ENCODE peak calls at places on chromosomes 7 and 10, in seven cellular contexts. D is A549; V is CD4-positive, CD25-positive, alpha-beta regulatory T cell; S is A673; C is AG04450; O is mammary epithelial cell; K is cardiac muscle cell. J is an unnamed sample.
A peak's percentile ranks its signal among the peaks of the same experiment; 100 is the strongest.

GRCh38 chr10:18216482-18216881 is 76.3 kb downstream of the CACNB2 start:
- DNase-seq in D (peak; percentile 11), V (no peak), S (peak; percentile 71), C (no peak), O (no peak), K (peak; percentile 53), J (no peak)

GRCh38 chr10:62831346-62831745 is 15.2 kb upstream of the EGR2 start:
- DNase-seq in D (no peak), V (no peak), S (no peak), C (peak; percentile 37), O (peak; percentile 67), K (peak; percentile 89), J (no peak)

GRCh38 chr7:95840953-95841950 is 68.9 kb downstream of the DYNC1I1 start:
- DNase-seq in D (peak; percentile 18), V (no peak), S (peak; percentile 50), C (no peak), O (no peak), K (no peak), J (no peak)

GRCh38 chr7:45917658-45918057 is 3.4 kb downstream of the IGFBP3 start:
- DNase-seq in D (peak; percentile 69), V (peak; percentile 25), S (peak; percentile 78), C (no peak), O (peak; percentile 35), K (peak; percentile 80), J (peak; percentile 84)

GRCh38 chr7:40746841-40747556 is 612.2 kb downstream of the SUGCT start:
- DNase-seq in D (no peak), V (no peak), S (no peak), C (no peak), O (no peak), K (no peak), J (no peak)

GRCh38 chr10:96509017-96509641 is 4.6 kb downstream of the TLL2 start:
- DNase-seq in D (no peak), V (no peak), S (peak; percentile 61), C (no peak), O (peak; percentile 72), K (peak; percentile 16), J (no peak)

GRCh38 chr7:83486957-83487356 is 162.0 kb downstream of the SEMA3E start:
- DNase-seq in D (no peak), V (no peak), S (no peak), C (no peak), O (peak; percentile 44), K (no peak), J (no peak)

GRCh38 chr7:102272075-102272916 is 14.4 kb upstream of the SH2B2 start:
- DNase-seq in D (peak; percentile 81), V (peak; percentile 58), S (peak; percentile 73), C (peak; percentile 41), O (peak; percentile 66), K (peak; percentile 81), J (peak; percentile 90)

GRCh38 chr10:31090894-31091607 is 59.4 kb upstream of the ZNF438 start:
- DNase-seq in D (no peak), V (no peak), S (no peak), C (no peak), O (no peak), K (peak; percentile 88), J (no peak)

GRCh38 chr7:108246227-108246837 is 116.2 kb upstream of the LAMB4 start:
- DNase-seq in D (peak; percentile 98), V (no peak), S (no peak), C (peak; percentile 70), O (peak; percentile 98), K (peak; percentile 88), J (no peak)

GRCh38 chr7:106110238-106110560 is 1.9 kb downstream of the SYPL1 start:
- DNase-seq in D (no peak), V (no peak), S (peak; percentile 20), C (no peak), O (peak; percentile 20), K (peak; percentile 20), J (no peak)

GRCh38 chr10:29804025-29804852 is 169.5 kb upstream of the SVIL start:
- DNase-seq in D (peak; percentile 85), V (no peak), S (peak; percentile 84), C (peak; percentile 75), O (peak; percentile 96), K (peak; percentile 71), J (peak; percentile 46)

GRCh38 chr10:79890469-79890868 is 58.4 kb downstream of the SFTPD start:
- DNase-seq in D (no peak), V (no peak), S (no peak), C (no peak), O (no peak), K (no peak), J (no peak)

GRCh38 chr10:62437696-62438095 is 63.5 kb downstream of the ZNF365 start:
- DNase-seq in D (peak; percentile 68), V (no peak), S (peak; percentile 90), C (no peak), O (peak; percentile 79), K (peak; percentile 82), J (no peak)

GRCh38 chr10:71273506-71273905 is 45.6 kb upstream of the SLC29A3 start:
- DNase-seq in D (no peak), V (no peak), S (no peak), C (no peak), O (no peak), K (no peak), J (no peak)

GRCh38 chr7:120033114-120033513 is 239.9 kb upstream of the KCND2 start:
- DNase-seq in D (peak; percentile 31), V (no peak), S (peak; percentile 1), C (no peak), O (peak; percentile 1), K (no peak), J (no peak)

GRCh38 chr10:124640538-124641231 is 103.5 kb downstream of the FAM53B start:
- DNase-seq in D (no peak), V (no peak), S (no peak), C (no peak), O (peak; percentile 49), K (peak; percentile 11), J (no peak)

GRCh38 chr10:127919418-127920191 is 12.7 kb downstream of the PTPRE start:
- DNase-seq in D (peak; percentile 16), V (no peak), S (peak; percentile 18), C (no peak), O (no peak), K (peak; percentile 71), J (no peak)

GRCh38 chr7:82154728-82155127 is 288.8 kb downstream of the CACNA2D1 start:
- DNase-seq in D (no peak), V (no peak), S (no peak), C (no peak), O (no peak), K (no peak), J (no peak)

GRCh38 chr7:26620352-26620751 is 244.0 kb downstream of the SKAP2 start:
- DNase-seq in D (peak; percentile 40), V (no peak), S (peak; percentile 38), C (no peak), O (no peak), K (no peak), J (no peak)

GRCh38 chr10:4596951-4597350 is 229.1 kb upstream of the AKR1E2 start:
- DNase-seq in D (no peak), V (no peak), S (no peak), C (no peak), O (peak; percentile 12), K (no peak), J (no peak)

GRCh38 chr7:17447728-17448478 is 149.5 kb downstream of the AHR start:
- DNase-seq in D (no peak), V (no peak), S (no peak), C (no peak), O (no peak), K (no peak), J (no peak)

GRCh38 chr7:17444673-17445072 is 146.2 kb downstream of the AHR start:
- DNase-seq in D (peak; percentile 69), V (no peak), S (peak; percentile 66), C (no peak), O (peak; percentile 57), K (peak; percentile 72), J (no peak)

GRCh38 chr7:17446340-17446739 is 147.9 kb downstream of the AHR start:
- DNase-seq in D (no peak), V (no peak), S (no peak), C (no peak), O (no peak), K (peak; percentile 66), J (no peak)

GRCh38 chr7:17444151-17444550 is 145.7 kb downstream of the AHR start:
- DNase-seq in D (no peak), V (no peak), S (no peak), C (no peak), O (no peak), K (no peak), J (no peak)

GRCh38 chr7:17448479-17449423 is 150.3 kb downstream of the AHR start:
- DNase-seq in D (peak; percentile 83), V (no peak), S (no peak), C (peak; percentile 2), O (no peak), K (no peak), J (no peak)
- H3K9me3 ChIP-seq in D (peaks cover 33% of the 10 kb centered on the region), V (peaks cover 17% of the 10 kb centered on the region), S (peaks cover 10% of the 10 kb centered on the region), C (peaks cover 14% of the 10 kb centered on the region), O (peaks cover 3% of the 10 kb centered on the region), K (no peaks in the 10 kb centered on the region), J (peaks cover 12% of the 10 kb centered on the region)

GRCh38 chr7:157561523-157561785 is 224.7 kb downstream of the DNAJB6 start:
- DNase-seq in D (no peak), V (no peak), S (no peak), C (no peak), O (no peak), K (no peak), J (no peak)
- H3K9me3 ChIP-seq in D (no peaks in the 10 kb centered on the region), V (no peaks in the 10 kb centered on the region), S (no peaks in the 10 kb centered on the region), C (peaks cover 94% of the 10 kb centered on the region), O (peaks cover 44% of the 10 kb centered on the region), K (no peaks in the 10 kb centered on the region), J (no peaks in the 10 kb centered on the region)

GRCh38 chr7:150703209-150703608 is 13.2 kb upstream of the GIMAP1 start:
- DNase-seq in D (no peak), V (no peak), S (no peak), C (no peak), O (no peak), K (no peak), J (no peak)
- H3K9me3 ChIP-seq in D (peaks cover 13% of the 10 kb centered on the region), V (peaks cover 58% of the 10 kb centered on the region), S (peaks cover 8% of the 10 kb centered on the region), C (no peaks in the 10 kb centered on the region), O (no peaks in the 10 kb centered on the region), K (no peaks in the 10 kb centered on the region), J (peaks cover 42% of the 10 kb centered on the region)

GRCh38 chr10:130394832-130395231 is 258.6 kb downstream of the GLRX3 start:
- DNase-seq in D (no peak), V (no peak), S (no peak), C (no peak), O (no peak), K (no peak), J (no peak)

GRCh38 chr10:130393342-130393741 is 257.2 kb downstream of the GLRX3 start:
- DNase-seq in D (no peak), V (no peak), S (no peak), C (no peak), O (no peak), K (no peak), J (no peak)

GRCh38 chr10:130395248-130395936 is 259.2 kb downstream of the GLRX3 start:
- DNase-seq in D (no peak), V (no peak), S (no peak), C (no peak), O (no peak), K (no peak), J (no peak)

GRCh38 chr10:130388746-130389145 is 252.6 kb downstream of the GLRX3 start:
- DNase-seq in D (no peak), V (no peak), S (no peak), C (no peak), O (no peak), K (no peak), J (no peak)

GRCh38 chr10:130392031-130392430 is 255.8 kb downstream of the GLRX3 start:
- DNase-seq in D (no peak), V (no peak), S (no peak), C (no peak), O (no peak), K (no peak), J (no peak)
- H3K9me3 ChIP-seq in D (no peaks in the 10 kb centered on the region), V (peaks cover 4% of the 10 kb centered on the region), S (peaks cover 12% of the 10 kb centered on the region), C (peaks cover 87% of the 10 kb centered on the region), O (peaks cover 40% of the 10 kb centered on the region), K (no peaks in the 10 kb centered on the region), J (peaks cover 40% of the 10 kb centered on the region)